ENCODE peak calls at places on chromosomes 12 and 14, in four cellular contexts. One of them, this sample, is unnamed.

GRCh38 chr12:32179011-32179395 is 72.4 kb downstream of the BICD1 start:
- DNase-seq in activated CD8-positive, alpha-beta memory T cell treated with anti-CD3 and anti-CD28 coated beads, Interleukin-2, amount 50 U/mL, for 4 hours: no peak
- DNase-seq in hippocampal formation: no peak
- DNase-seq in breast epithelium: no peak
- DNase-seq in this sample: no peak

GRCh38 chr12:49338830-49339463 is 2.0 kb upstream of the C1QL4 start:
- DNase-seq in activated CD8-positive, alpha-beta memory T cell treated with anti-CD3 and anti-CD28 coated beads, Interleukin-2, amount 50 U/mL, for 4 hours: no peak
- DNase-seq in hippocampal formation: no peak
- DNase-seq in breast epithelium: no peak
- DNase-seq in this sample: no peak

GRCh38 chr14:92389598-92390126 is 66.7 kb downstream of the SLC24A4 start:
- DNase-seq in activated CD8-positive, alpha-beta memory T cell treated with anti-CD3 and anti-CD28 coated beads, Interleukin-2, amount 50 U/mL, for 4 hours: no peak
- DNase-seq in hippocampal formation: no peak
- DNase-seq in breast epithelium: no peak
- DNase-seq in this sample: no peak

GRCh38 chr14:104229621-104230041 is 91.2 kb downstream of the KIF26A start:
- DNase-seq in activated CD8-positive, alpha-beta memory T cell treated with anti-CD3 and anti-CD28 coated beads, Interleukin-2, amount 50 U/mL, for 4 hours: no peak
- DNase-seq in hippocampal formation: no peak
- DNase-seq in breast epithelium: no peak
- DNase-seq in this sample: no peak

GRCh38 chr14:104305511-104306449 is 167.4 kb downstream of the KIF26A start:
- DNase-seq in activated CD8-positive, alpha-beta memory T cell treated with anti-CD3 and anti-CD28 coated beads, Interleukin-2, amount 50 U/mL, for 4 hours: no peak
- DNase-seq in hippocampal formation: no peak
- DNase-seq in breast epithelium: no peak
- DNase-seq in this sample: no peak

GRCh38 chr14:67574156-67574555 is 25.9 kb downstream of the PIGH start:
- DNase-seq in activated CD8-positive, alpha-beta memory T cell treated with anti-CD3 and anti-CD28 coated beads, Interleukin-2, amount 50 U/mL, for 4 hours: no peak
- DNase-seq in hippocampal formation: no peak
- DNase-seq in breast epithelium: no peak
- DNase-seq in this sample: no peak

GRCh38 chr12:6691473-6691872 is 2.3 kb upstream of the ZNF384 start:
- DNase-seq in activated CD8-positive, alpha-beta memory T cell treated with anti-CD3 and anti-CD28 coated beads, Interleukin-2, amount 50 U/mL, for 4 hours: no peak
- DNase-seq in hippocampal formation: no peak
- DNase-seq in breast epithelium: no peak
- DNase-seq in this sample: no peak

GRCh38 chr12:21558100-21558679 is 32.1 kb downstream of the SPX start:
- DNase-seq in activated CD8-positive, alpha-beta memory T cell treated with anti-CD3 and anti-CD28 coated beads, Interleukin-2, amount 50 U/mL, for 4 hours: no peak
- DNase-seq in hippocampal formation: no peak
- DNase-seq in breast epithelium: no peak
- DNase-seq in this sample: no peak

GRCh38 chr14:58821421-58821820 is 183.7 kb downstream of the DACT1 start:
- DNase-seq in activated CD8-positive, alpha-beta memory T cell treated with anti-CD3 and anti-CD28 coated beads, Interleukin-2, amount 50 U/mL, for 4 hours: no peak
- DNase-seq in hippocampal formation: no peak
- DNase-seq in breast epithelium: no peak
- DNase-seq in this sample: no peak